ENCODE peak calls at places on chromosomes 16 and 17, in five cellular contexts. One of them, this sample, is unnamed.
A peak's percentile ranks its signal among the peaks of the same experiment; 100 is the strongest.

GRCh38 chr17:62774338-62774737 is 33.8 kb downstream of the MARCHF10 start:
- DNase-seq in kidney: no peak
- DNase-seq in cardiac fibroblast: no peak
- DNase-seq in thoracic aorta: no peak
- DNase-seq in GM23338: no peak
- DNase-seq in this sample: no peak

GRCh38 chr17:63694229-63694973 is 5.5 kb downstream of the LIMD2 start:
- DNase-seq in thoracic aorta: no peak
- DNase-seq in GM23338: peak; percentile 64
- DNase-seq in cardiac fibroblast: no peak
- DNase-seq in kidney: peak; percentile 71
- DNase-seq in this sample: no peak

GRCh38 chr17:16948587-16949376 is 23.1 kb downstream of the TNFRSF13B start:
- DNase-seq in thoracic aorta: no peak
- DNase-seq in cardiac fibroblast: no peak
- DNase-seq in GM23338: no peak
- DNase-seq in kidney: no peak
- DNase-seq in this sample: no peak

GRCh38 chr16:2836646-2837508 is 6.8 kb downstream of the ZG16B start:
- DNase-seq in thoracic aorta: no peak
- DNase-seq in kidney: no peak
- DNase-seq in cardiac fibroblast: no peak
- DNase-seq in GM23338: no peak
- DNase-seq in this sample: no peak

GRCh38 chr17:70072900-70073299 is 2.1 kb upstream of the KCNJ16 start:
- DNase-seq in cardiac fibroblast: no peak
- DNase-seq in GM23338: no peak
- DNase-seq in thoracic aorta: no peak
- DNase-seq in kidney: no peak
- DNase-seq in this sample: no peak

GRCh38 chr16:30753596-30753995 is 5.4 kb downstream of the PHKG2 start:
- DNase-seq in thoracic aorta: no peak
- DNase-seq in kidney: no peak
- DNase-seq in GM23338: no peak
- DNase-seq in cardiac fibroblast: no peak
- DNase-seq in this sample: no peak

GRCh38 chr17:4833941-4834501 is 881 bp downstream of the MINK1 start:
- DNase-seq in GM23338: peak; percentile 43
- DNase-seq in cardiac fibroblast: peak; percentile 46
- DNase-seq in thoracic aorta: no peak
- DNase-seq in kidney: peak; percentile 71
- DNase-seq in this sample: no peak

GRCh38 chr16:21598676-21599157 is 660 bp upstream of the METTL9 start:
- DNase-seq in cardiac fibroblast: no peak
- DNase-seq in kidney: no peak
- DNase-seq in thoracic aorta: no peak
- DNase-seq in GM23338: peak; percentile 42
- DNase-seq in this sample: no peak

GRCh38 chr17:74601944-74602572 is 10.0 kb upstream of the CD300LD start:
- DNase-seq in thoracic aorta: no peak
- DNase-seq in cardiac fibroblast: peak; percentile 43
- DNase-seq in kidney: no peak
- DNase-seq in GM23338: peak; percentile 67
- DNase-seq in this sample: no peak

GRCh38 chr16:15034266-15035162 is 21.4 kb downstream of the NTAN1 start:
- DNase-seq in thoracic aorta: no peak
- DNase-seq in kidney: peak; percentile 75
- DNase-seq in GM23338: no peak
- DNase-seq in cardiac fibroblast: peak; percentile 22
- DNase-seq in this sample: no peak

GRCh38 chr17:43366809-43367587 is 31.8 kb upstream of the ARL4D start:
- DNase-seq in kidney: peak; percentile 75
- DNase-seq in GM23338: peak; percentile 48
- DNase-seq in thoracic aorta: no peak
- DNase-seq in cardiac fibroblast: no peak
- DNase-seq in this sample: no peak

GRCh38 chr17:40545660-40546059 is 19.6 kb downstream of the CCR7 start:
- DNase-seq in cardiac fibroblast: no peak
- DNase-seq in thoracic aorta: no peak
- DNase-seq in kidney: no peak
- DNase-seq in GM23338: no peak
- DNase-seq in this sample: no peak

GRCh38 chr17:72614871-72615626 is 477.4 kb downstream of the SLC39A11 start:
- DNase-seq in cardiac fibroblast: peak; percentile 82
- DNase-seq in thoracic aorta: no peak
- DNase-seq in kidney: peak; percentile 89
- DNase-seq in GM23338: peak; percentile 57
- DNase-seq in this sample: peak; percentile 86

GRCh38 chr17:4598776-4599504 is 14.6 kb downstream of the SMTNL2 start:
- DNase-seq in kidney: peak; percentile 26
- DNase-seq in cardiac fibroblast: no peak
- DNase-seq in thoracic aorta: no peak
- DNase-seq in GM23338: no peak
- DNase-seq in this sample: no peak

GRCh38 chr16:68235882-68236803 is at the start of gene ESRP2:
- DNase-seq in cardiac fibroblast: no peak
- DNase-seq in GM23338: peak; percentile 85
- DNase-seq in kidney: peak; percentile 96
- DNase-seq in thoracic aorta: no peak
- DNase-seq in this sample: no peak

GRCh38 chr17:4175921-4176802 is 33.2 kb downstream of the CYB5D2 start:
- DNase-seq in GM23338: no peak
- DNase-seq in kidney: peak; percentile 29
- DNase-seq in cardiac fibroblast: no peak
- DNase-seq in thoracic aorta: no peak
- DNase-seq in this sample: no peak

GRCh38 chr16:14111713-14112538 is 40.8 kb downstream of the MRTFB start:
- DNase-seq in GM23338: no peak
- DNase-seq in thoracic aorta: no peak
- DNase-seq in cardiac fibroblast: peak; percentile 33
- DNase-seq in kidney: no peak
- DNase-seq in this sample: no peak

GRCh38 chr16:69017036-69017783 is 88.2 kb upstream of the HAS3 start:
- DNase-seq in thoracic aorta: no peak
- DNase-seq in cardiac fibroblast: peak; percentile 67
- DNase-seq in kidney: no peak
- DNase-seq in GM23338: no peak
- DNase-seq in this sample: peak; percentile 65

GRCh38 chr17:4523946-4524345 is 25.3 kb downstream of the SPNS2 start:
- DNase-seq in kidney: no peak
- DNase-seq in GM23338: no peak
- DNase-seq in thoracic aorta: no peak
- DNase-seq in cardiac fibroblast: no peak
- DNase-seq in this sample: no peak

GRCh38 chr16:2278272-2278608 is 10.3 kb upstream of the RNPS1 start:
- DNase-seq in cardiac fibroblast: no peak
- DNase-seq in thoracic aorta: no peak
- DNase-seq in GM23338: peak; percentile 74
- DNase-seq in kidney: no peak
- DNase-seq in this sample: no peak

GRCh38 chr17:62109924-62110323 is 44.8 kb upstream of the MED13 start:
- DNase-seq in kidney: no peak
- DNase-seq in GM23338: no peak
- DNase-seq in cardiac fibroblast: no peak
- DNase-seq in thoracic aorta: no peak
- DNase-seq in this sample: no peak

GRCh38 chr16:5070431-5071186 is 1.0 kb upstream of the ALG1 start:
- DNase-seq in GM23338: no peak
- DNase-seq in thoracic aorta: no peak
- DNase-seq in cardiac fibroblast: no peak
- DNase-seq in kidney: no peak
- DNase-seq in this sample: no peak

GRCh38 chr17:68297168-68297567 is 5.9 kb downstream of the ARSG start:
- DNase-seq in kidney: no peak
- DNase-seq in GM23338: no peak
- DNase-seq in thoracic aorta: no peak
- DNase-seq in cardiac fibroblast: no peak
- DNase-seq in this sample: no peak

GRCh38 chr16:20734056-20734455 is 7.6 kb downstream of the THUMPD1 start:
- DNase-seq in thoracic aorta: no peak
- DNase-seq in kidney: no peak
- DNase-seq in cardiac fibroblast: no peak
- DNase-seq in GM23338: no peak
- DNase-seq in this sample: no peak

GRCh38 chr17:61416540-61417363 is 17.1 kb downstream of the TBX2 start:
- DNase-seq in thoracic aorta: peak; percentile 73
- DNase-seq in kidney: peak; percentile 96
- DNase-seq in GM23338: peak; percentile 94
- DNase-seq in cardiac fibroblast: peak; percentile 89
- DNase-seq in this sample: no peak

GRCh38 chr16:69176033-69176780 is 10.8 kb upstream of the SNTB2 start:
- DNase-seq in kidney: no peak
- DNase-seq in GM23338: no peak
- DNase-seq in thoracic aorta: no peak
- DNase-seq in cardiac fibroblast: peak; percentile 64
- DNase-seq in this sample: no peak

GRCh38 chr16:2008631-2009301 is 855 bp downstream of the ZNF598 start:
- DNase-seq in thoracic aorta: no peak
- DNase-seq in cardiac fibroblast: peak; percentile 66
- DNase-seq in kidney: peak; percentile 68
- DNase-seq in GM23338: no peak
- DNase-seq in this sample: no peak

GRCh38 chr17:64216030-64216384 is 47.1 kb downstream of the TEX2 start:
- DNase-seq in kidney: no peak
- DNase-seq in cardiac fibroblast: peak; percentile 60
- DNase-seq in GM23338: no peak
- DNase-seq in thoracic aorta: no peak
- DNase-seq in this sample: no peak

GRCh38 chr16:49597796-49598195 is 224.2 kb downstream of the C16orf78 start:
- DNase-seq in GM23338: no peak
- DNase-seq in kidney: no peak
- DNase-seq in cardiac fibroblast: no peak
- DNase-seq in thoracic aorta: no peak
- DNase-seq in this sample: no peak

GRCh38 chr16:68995011-68995504 is 110.4 kb upstream of the HAS3 start:
- DNase-seq in GM23338: peak; percentile 85
- DNase-seq in cardiac fibroblast: peak; percentile 78
- DNase-seq in thoracic aorta: no peak
- DNase-seq in kidney: no peak
- DNase-seq in this sample: no peak

GRCh38 chr16:2751577-2752034 is 832 bp upstream of the SRRM2 start:
- DNase-seq in thoracic aorta: no peak
- DNase-seq in cardiac fibroblast: no peak
- DNase-seq in GM23338: peak; percentile 92
- DNase-seq in kidney: peak; percentile 79
- DNase-seq in this sample: no peak

GRCh38 chr16:643050-643368 is 1.4 kb downstream of the MCRIP2 start:
- DNase-seq in thoracic aorta: no peak
- DNase-seq in GM23338: no peak
- DNase-seq in kidney: no peak
- DNase-seq in cardiac fibroblast: no peak
- DNase-seq in this sample: no peak
- H3K4me3 ChIP-seq in thoracic aorta: peak overlapping the region; percentile 88
- H3K4me3 ChIP-seq in GM23338: peak overlapping the region; percentile 74
- H3K4me3 ChIP-seq in kidney: peak overlapping the region; percentile 76
- H3K4me3 ChIP-seq in cardiac fibroblast: peak overlapping the region; percentile 63
- H3K4me3 ChIP-seq in this sample: peak overlapping the region; percentile 81

GRCh38 chr16:72242757-72243156 is 70.8 kb upstream of the PMFBP1 start:
- DNase-seq in GM23338: no peak
- DNase-seq in cardiac fibroblast: no peak
- DNase-seq in kidney: no peak
- DNase-seq in thoracic aorta: no peak
- DNase-seq in this sample: no peak

GRCh38 chr16:72247821-72248253 is 75.9 kb upstream of the PMFBP1 start:
- DNase-seq in thoracic aorta: no peak
- DNase-seq in kidney: no peak
- DNase-seq in cardiac fibroblast: peak; percentile 64
- DNase-seq in GM23338: no peak
- DNase-seq in this sample: no peak

GRCh38 chr16:72246423-72246822 is 74.5 kb upstream of the PMFBP1 start:
- DNase-seq in cardiac fibroblast: no peak
- DNase-seq in kidney: no peak
- DNase-seq in thoracic aorta: no peak
- DNase-seq in GM23338: no peak
- DNase-seq in this sample: no peak

GRCh38 chr16:72241930-72242329 is 70.0 kb upstream of the PMFBP1 start:
- DNase-seq in thoracic aorta: no peak
- DNase-seq in kidney: no peak
- DNase-seq in cardiac fibroblast: peak; percentile 80
- DNase-seq in GM23338: peak; percentile 62
- DNase-seq in this sample: no peak

GRCh38 chr16:72244853-72245252 is 72.9 kb upstream of the PMFBP1 start:
- DNase-seq in cardiac fibroblast: peak; percentile 24
- DNase-seq in GM23338: peak; percentile 22
- DNase-seq in thoracic aorta: no peak
- DNase-seq in kidney: no peak
- DNase-seq in this sample: no peak
- TF ChIP-seq CTCF in cardiac fibroblast: peak; percentile 12
- TF ChIP-seq CTCF in GM23338: no peak
- TF ChIP-seq CTCF in thoracic aorta: no peak
- TF ChIP-seq CTCF in kidney: no peak
- TF ChIP-seq CTCF in this sample: peak; percentile 43

DNA sequence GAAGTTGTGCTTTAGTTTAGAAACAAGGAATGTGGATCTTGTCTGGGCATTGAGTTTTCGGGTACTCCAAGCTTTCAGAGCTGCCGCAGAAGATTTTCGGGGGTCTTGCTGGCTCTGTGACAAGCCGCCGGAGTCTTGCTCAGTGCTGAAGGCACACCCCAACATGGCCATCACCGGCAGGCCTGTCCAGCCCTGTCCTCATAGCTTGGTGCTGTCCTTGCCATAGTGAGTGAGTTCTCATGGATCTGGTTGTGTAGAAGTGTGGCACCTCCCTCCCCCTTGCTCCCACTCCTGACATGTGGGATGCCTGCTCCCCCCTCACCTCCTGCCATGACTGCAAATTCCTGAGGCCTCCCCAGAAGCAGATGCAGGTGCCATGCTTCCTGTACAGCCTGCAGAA is 69.9 kb downstream of the METRNL start:
- DNase-seq in kidney: no peak
- DNase-seq in GM23338: no peak
- DNase-seq in cardiac fibroblast: no peak
- DNase-seq in thoracic aorta: no peak
- DNase-seq in this sample: no peak
- H3K4me3 ChIP-seq in kidney: no peak overlapping the region
- H3K4me3 ChIP-seq in GM23338: no peak overlapping the region
- H3K4me3 ChIP-seq in cardiac fibroblast: no peak overlapping the region
- H3K4me3 ChIP-seq in thoracic aorta: no peak overlapping the region
- H3K4me3 ChIP-seq in this sample: no peak overlapping the region

DNA sequence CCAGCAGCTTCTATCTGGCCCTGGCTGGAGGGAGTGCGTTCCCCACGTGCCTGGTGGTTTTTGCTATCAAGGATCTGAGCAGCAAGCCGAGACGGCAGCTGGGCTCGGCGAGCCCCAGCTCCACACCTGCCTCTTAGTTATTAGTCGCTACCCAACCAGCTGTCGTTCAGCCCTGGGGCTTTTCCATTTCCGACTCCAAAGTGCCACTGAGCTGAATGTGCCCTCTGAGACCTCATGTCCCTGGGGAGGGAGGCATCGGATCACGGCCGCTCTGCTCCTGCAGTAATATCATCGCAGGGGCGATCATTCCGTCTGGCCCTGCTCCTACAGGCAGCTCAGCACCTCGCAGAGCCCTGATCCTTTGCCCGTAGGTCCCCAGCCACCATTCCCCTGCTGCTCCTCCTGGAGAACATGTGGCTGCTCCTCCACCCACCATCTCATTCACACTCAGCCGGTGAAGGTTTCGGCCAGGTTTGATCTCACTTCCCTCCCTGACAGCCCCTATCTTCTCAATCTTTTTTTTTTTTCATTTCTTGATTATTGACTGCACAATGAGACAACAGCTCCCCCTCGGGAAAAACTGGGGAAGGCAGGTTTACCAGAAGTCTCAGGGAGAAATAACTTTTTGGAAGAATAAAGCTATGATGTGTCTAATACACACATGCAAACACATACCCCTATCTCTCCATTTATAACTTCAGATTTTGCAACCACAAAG is 86.7 kb downstream of the ZFHX3 start:
- DNase-seq in cardiac fibroblast: peak; percentile 39
- DNase-seq in kidney: no peak
- DNase-seq in GM23338: no peak
- DNase-seq in thoracic aorta: no peak
- DNase-seq in this sample: no peak
- TF ChIP-seq CTCF in cardiac fibroblast: peak; percentile 46
- TF ChIP-seq CTCF in kidney: peak; percentile 31
- TF ChIP-seq CTCF in GM23338: peak; percentile 46
- TF ChIP-seq CTCF in thoracic aorta: peak; percentile 31
- TF ChIP-seq CTCF in this sample: peak; percentile 62